ENCODE peak calls at places on chromosomes 7 and 10, in five cellular contexts. Y is foreskin fibroblast, Z is endothelial cell of umbilical vein, V is cardiac fibroblast, P is bronchial epithelial cell. N is an unnamed sample.

GRCh38 chr10:11157292-11158052 is 139.8 kb downstream of the CELF2 start:
- DNase-seq in P (no peak), Z (no peak), V (no peak), Y (peak; percentile 54), N (no peak)

GRCh38 chr7:155878250-155878649 is 66.0 kb upstream of the SHH start:
- DNase-seq in Y (no peak), P (no peak), V (no peak), Z (no peak), N (no peak)

GRCh38 chr7:132869166-132869861 is 212.6 kb downstream of the CHCHD3 start:
- DNase-seq in Z (no peak), V (no peak), Y (peak; percentile 65), P (no peak), N (no peak)

GRCh38 chr7:48424731-48425130 is 253.5 kb downstream of the ABCA13 start:
- DNase-seq in Y (no peak), P (peak; percentile 52), Z (no peak), V (peak; percentile 55), N (no peak)

GRCh38 chr7:2024227-2024918 is 208.4 kb downstream of the MAD1L1 start:
- DNase-seq in Z (no peak), V (peak; percentile 5), P (no peak), Y (peak; percentile 19), N (peak; percentile 17)

GRCh38 chr10:84784749-84785148 is 456.4 kb downstream of the CCSER2 start:
- DNase-seq in Z (no peak), P (no peak), Y (no peak), V (no peak), N (no peak)

GRCh38 chr7:101936223-101936611 is 118.8 kb downstream of the CUX1 start:
- DNase-seq in Y (no peak), Z (no peak), P (no peak), V (no peak), N (no peak)

GRCh38 chr7:152382244-152382643 is 53.6 kb downstream of the KMT2C start:
- DNase-seq in V (no peak), Z (no peak), Y (no peak), P (no peak), N (no peak)

GRCh38 chr10:12533723-12534122 is 184.4 kb downstream of the CAMK1D start:
- DNase-seq in Y (no peak), Z (no peak), V (no peak), P (no peak), N (no peak)

GRCh38 chr7:14950013-14950412 is 47.5 kb upstream of the DGKB start:
- DNase-seq in Y (peak; percentile 22), Z (no peak), V (peak; percentile 43), P (peak; percentile 61), N (no peak)

GRCh38 chr10:120398180-120398579 is 58.8 kb upstream of the PLPP4 start:
- DNase-seq in Z (no peak), Y (no peak), P (no peak), V (no peak), N (no peak)

GRCh38 chr7:41466760-41467384 is 236.0 kb downstream of the INHBA start:
- DNase-seq in Z (no peak), V (no peak), P (no peak), Y (no peak), N (no peak)

GRCh38 chr10:88540355-88540754 is 42.8 kb downstream of the RNLS start:
- DNase-seq in Y (no peak), Z (no peak), P (peak; percentile 56), V (no peak), N (no peak)

GRCh38 chr7:108442039-108442568 is 14.1 kb downstream of the NRCAM start:
- DNase-seq in V (no peak), Y (peak; percentile 57), P (peak; percentile 79), Z (peak; percentile 43), N (no peak)

GRCh38 chr7:155785536-155785935 is 26.7 kb downstream of the SHH start:
- DNase-seq in P (no peak), Y (peak; percentile 33), V (peak; percentile 66), Z (peak; percentile 51), N (no peak)

GRCh38 chr10:106525871-106526270 is 638.6 kb downstream of the SORCS1 start:
- DNase-seq in Y (no peak), P (no peak), Z (no peak), V (peak; percentile 3), N (no peak)

GRCh38 chr7:98826400-98826799 is 43.4 kb downstream of the TMEM130 start:
- DNase-seq in Y (no peak), P (no peak), V (no peak), Z (no peak), N (no peak)

GRCh38 chr10:109978481-109978880 is 29.3 kb upstream of the ADD3 start:
- DNase-seq in Z (peak; percentile 66), V (peak; percentile 79), Y (peak; percentile 85), P (peak; percentile 52), N (peak; percentile 62)

GRCh38 chr7:15011289-15011688 is 108.7 kb upstream of the DGKB start:
- DNase-seq in P (no peak), V (no peak), Z (no peak), Y (no peak), N (no peak)

GRCh38 chr7:138352570-138353461 is 107.2 kb upstream of the TRIM24 start:
- DNase-seq in Y (no peak), V (peak; percentile 79), Z (no peak), P (no peak), N (peak; percentile 14)

GRCh38 chr10:104325436-104326430 is 12.5 kb downstream of the ITPRIP start:
- DNase-seq in V (peak; percentile 42), Z (peak; percentile 60), P (no peak), Y (no peak), N (no peak)

GRCh38 chr10:20289055-20289454 is 472.8 kb downstream of the PLXDC2 start:
- DNase-seq in P (no peak), V (no peak), Z (no peak), Y (no peak), N (no peak)

GRCh38 chr10:47206449-47207279 is 93.3 kb upstream of the GDF10 start:
- DNase-seq in Z (no peak), V (no peak), P (no peak), Y (no peak), N (peak; percentile 66)

GRCh38 chr7:149071641-149072437 is 18.7 kb downstream of the ZNF786 start:
- DNase-seq in V (no peak), Y (peak; percentile 24), P (no peak), Z (no peak), N (peak; percentile 29)

GRCh38 chr10:11758527-11759236 is 16.5 kb downstream of the ECHDC3 start:
- DNase-seq in Z (no peak), V (no peak), P (peak; percentile 68), Y (no peak), N (no peak)

GRCh38 chr7:132750056-132750455 is 173.8 kb upstream of the PLXNA4 start:
- DNase-seq in P (no peak), Z (no peak), Y (no peak), V (no peak), N (no peak)

GRCh38 chr10:30182191-30183075 is 123.0 kb upstream of the JCAD start:
- DNase-seq in P (peak; percentile 78), Y (peak; percentile 98), V (peak; percentile 81), Z (peak; percentile 47), N (peak; percentile 88)

GRCh38 chr10:102997998-102998397 is 79.9 kb downstream of the CNNM2 start:
- DNase-seq in Z (no peak), Y (peak; percentile 8), P (peak; percentile 66), V (no peak), N (no peak)

GRCh38 chr7:94367940-94368339 is 26.8 kb upstream of the COL1A2 start:
- DNase-seq in P (no peak), V (peak; percentile 80), Y (peak; percentile 76), Z (no peak), N (no peak)

GRCh38 chr10:19629559-19629958 is 186.7 kb upstream of the PLXDC2 start:
- DNase-seq in V (peak; percentile 80), Y (peak; percentile 20), P (no peak), Z (no peak), N (peak; percentile 83)

GRCh38 chr7:102063736-102064135 is 222.9 kb upstream of the SH2B2 start:
- DNase-seq in P (peak; percentile 97), Y (peak; percentile 54), V (peak; percentile 64), Z (no peak), N (peak; percentile 73)

GRCh38 chr7:40299097-40299496 is 164.3 kb downstream of the SUGCT start:
- DNase-seq in Y (peak; percentile 85), Z (peak; percentile 97), V (peak; percentile 96), P (peak; percentile 89), N (peak; percentile 91)

GRCh38 chr10:31602541-31603244 is 283.7 kb downstream of the ZEB1 start:
- DNase-seq in Y (peak; percentile 91), Z (peak; percentile 39), P (peak; percentile 60), V (peak; percentile 87), N (peak; percentile 69)

GRCh38 chr7:91126762-91127161 is 137.5 kb upstream of the FZD1 start:
- DNase-seq in P (no peak), V (no peak), Z (no peak), Y (no peak), N (no peak)

GRCh38 chr7:12805518-12805928 is 118.1 kb downstream of the ARL4A start:
- DNase-seq in Z (no peak), V (no peak), Y (peak; percentile 3), P (peak; percentile 69), N (no peak)

GRCh38 chr7:106100863-106101262 is 11.2 kb downstream of the SYPL1 start:
- DNase-seq in P (no peak), V (no peak), Y (no peak), Z (peak; percentile 51), N (no peak)

GRCh38 chr7:92742186-92742585 is 94.2 kb downstream of the CDK6 start:
- DNase-seq in V (no peak), Z (no peak), P (no peak), Y (no peak), N (no peak)

GRCh38 chr7:71538210-71538609 is 406.3 kb downstream of the GALNT17 start:
- DNase-seq in Y (no peak), V (no peak), P (no peak), Z (no peak), N (no peak)

GRCh38 chr7:29345590-29345989 is 151.0 kb downstream of the CHN2 start:
- DNase-seq in Z (peak; percentile 41), V (peak; percentile 50), P (no peak), Y (peak; percentile 30), N (peak; percentile 2)
- TF ChIP-seq CTCF in Z (peak; percentile 45), V (peak; percentile 33), P (peak; percentile 60), Y (peak; percentile 2), N (no peak)

GRCh38 chr10:118444016-118444415 is 101.9 kb upstream of the FAM204A start:
- DNase-seq in Y (no peak), Z (no peak), V (no peak), P (no peak), N (no peak)
- H3K4me3 ChIP-seq in Y (no peak overlapping the region), Z (no peak overlapping the region), V (no peak overlapping the region), P (no peak overlapping the region), N (no peak overlapping the region)

GRCh38 chr7:34389332-34390078 is 268.5 kb upstream of the NPSR1 start:
- DNase-seq in P (no peak), V (no peak), Z (no peak), Y (no peak), N (no peak)

GRCh38 chr7:34382166-34382893 is 275.7 kb upstream of the NPSR1 start:
- DNase-seq in Z (no peak), Y (no peak), V (no peak), P (no peak), N (no peak)

GRCh38 chr7:34385385-34385784 is 272.6 kb upstream of the NPSR1 start:
- DNase-seq in P (peak; percentile 8), Z (no peak), V (no peak), Y (no peak), N (no peak)
- TF ChIP-seq CTCF in P (no peak), Z (no peak), V (no peak), Y (no peak), N (no peak)

GRCh38 chr10:51204076-51204475 is 129.8 kb downstream of the PRKG1 start:
- DNase-seq in Z (peak; percentile 11), V (no peak), P (no peak), Y (no peak), N (no peak)
- H3K4me3 ChIP-seq in Z (no peak overlapping the region), V (no peak overlapping the region), P (no peak overlapping the region), Y (no peak overlapping the region), N (no peak overlapping the region)